ENCODE peak calls at places on chromosomes 4 and X, in seven cellular contexts. O, B, Y, M, C, N and G are unnamed samples.

GRCh38 chr4:162408309-162408708 is 244.5 kb upstream of the FSTL5 start:
- DNase-seq in O (no peak), B (no peak), Y (no peak), M (no peak), C (no peak), N (no peak), G (no peak)

GRCh38 chr4:6502147-6502546 is 29.7 kb upstream of the PPP2R2C start:
- DNase-seq in O (no peak), B (peak; percentile 10), Y (no peak), M (no peak), C (no peak), N (no peak), G (peak; percentile 19)

GRCh38 chr4:52751349-52751911 is at the start of gene ERVMER34-1:
- DNase-seq in O (peak; percentile 57), B (peak; percentile 95), Y (peak; percentile 23), M (no peak), C (peak; percentile 86), N (peak; percentile 90), G (peak; percentile 70)

GRCh38 chr4:72701987-72702819 is 133.2 kb upstream of the ADAMTS3 start:
- DNase-seq in O (peak; percentile 66), B (no peak), Y (peak; percentile 3), M (peak; percentile 49), C (peak; percentile 69), N (no peak), G (no peak)

GRCh38 chrX:68658530-68658929 is 11.1 kb downstream of the STARD8 start:
- DNase-seq in O (peak; percentile 40), B (no peak), Y (no peak), M (peak; percentile 43), C (peak; percentile 45), N (no peak), G (no peak)

GRCh38 chr4:23268072-23268771 is 575.5 kb downstream of the GBA3 start:
- DNase-seq in O (no peak), B (no peak), Y (no peak), M (no peak), C (no peak), N (no peak), G (no peak)

GRCh38 chrX:47637546-47638195 is 7.9 kb upstream of the CFP start:
- DNase-seq in O (no peak), B (peak; percentile 91), Y (no peak), M (no peak), C (peak; percentile 78), N (no peak), G (no peak)

GRCh38 chr4:118942465-118942864 is 53.8 kb downstream of the SYNPO2 start:
- DNase-seq in O (peak; percentile 64), B (no peak), Y (no peak), M (peak; percentile 13), C (no peak), N (no peak), G (no peak)

GRCh38 chr4:142285222-142285583 is 560.9 kb downstream of the INPP4B start:
- DNase-seq in O (no peak), B (no peak), Y (no peak), M (no peak), C (no peak), N (no peak), G (no peak)

GRCh38 chr4:173182403-173182802 is 13.8 kb downstream of the GALNT7 start:
- DNase-seq in O (peak; percentile 79), B (no peak), Y (no peak), M (peak; percentile 88), C (no peak), N (no peak), G (no peak)

GRCh38 chr4:66430856-66431255 is 760.6 kb upstream of the EPHA5 start:
- DNase-seq in O (peak; percentile 27), B (no peak), Y (peak; percentile 2), M (peak; percentile 17), C (peak; percentile 93), N (peak; percentile 0), G (peak; percentile 9)

GRCh38 chr4:152965614-152966013 is 29.5 kb downstream of the FHDC1 start:
- DNase-seq in O (no peak), B (no peak), Y (no peak), M (peak; percentile 23), C (no peak), N (no peak), G (no peak)

GRCh38 chrX:45714864-45715263 is 514.2 kb upstream of the DIPK2B start:
- DNase-seq in O (peak; percentile 79), B (no peak), Y (no peak), M (peak; percentile 71), C (no peak), N (peak; percentile 5), G (no peak)

GRCh38 chr4:142035556-142035955 is 399.2 kb downstream of the IL15 start:
- DNase-seq in O (no peak), B (no peak), Y (no peak), M (peak; percentile 49), C (no peak), N (no peak), G (no peak)

GRCh38 chrX:617401-617800 is 13.2 kb upstream of the SHOX start:
- DNase-seq in O (no peak), B (no peak), Y (no peak), M (no peak), C (no peak), N (no peak), G (peak; percentile 43)

GRCh38 chrX:135520553-135521404 is at the start of gene INTS6L:
- DNase-seq in O (peak; percentile 94), B (peak; percentile 88), Y (peak; percentile 72), M (peak; percentile 88), C (peak; percentile 97), N (peak; percentile 65), G (peak; percentile 56)

GRCh38 chr4:126458993-126459392 is 1144.2 kb downstream of the FAT4 start:
- DNase-seq in O (no peak), B (no peak), Y (no peak), M (peak; percentile 80), C (no peak), N (no peak), G (no peak)

GRCh38 chr4:182309877-182310276 is 66.7 kb downstream of the TENM3 start:
- DNase-seq in O (no peak), B (no peak), Y (no peak), M (no peak), C (no peak), N (no peak), G (no peak)
- H3K18ac ChIP-seq in O (no peak overlapping the region), B (no peak overlapping the region), Y (no peak overlapping the region), M (no peak overlapping the region), C (no peak overlapping the region), N (no peak overlapping the region), G (no peak overlapping the region)

GRCh38 chr4:75672461-75673026 is 667 bp downstream of the G3BP2 start:
- DNase-seq in O (peak; percentile 69), B (peak; percentile 58), Y (peak; percentile 29), M (peak; percentile 41), C (peak; percentile 78), N (peak; percentile 67), G (no peak)

GRCh38 chr4:75671802-75672421 is 1.3 kb downstream of the G3BP2 start:
- DNase-seq in O (peak; percentile 17), B (no peak), Y (no peak), M (no peak), C (no peak), N (no peak), G (no peak)

GRCh38 chr4:75673959-75674328 is 733 bp upstream of the G3BP2 start:
- DNase-seq in O (no peak), B (no peak), Y (no peak), M (no peak), C (peak; percentile 76), N (peak; percentile 47), G (no peak)

GRCh38 chr4:75673027-75673958 is at the start of gene G3BP2:
- DNase-seq in O (peak; percentile 98), B (peak; percentile 99), Y (peak; percentile 97), M (peak; percentile 98), C (peak; percentile 99), N (peak; percentile 98), G (peak; percentile 93)

DNA sequence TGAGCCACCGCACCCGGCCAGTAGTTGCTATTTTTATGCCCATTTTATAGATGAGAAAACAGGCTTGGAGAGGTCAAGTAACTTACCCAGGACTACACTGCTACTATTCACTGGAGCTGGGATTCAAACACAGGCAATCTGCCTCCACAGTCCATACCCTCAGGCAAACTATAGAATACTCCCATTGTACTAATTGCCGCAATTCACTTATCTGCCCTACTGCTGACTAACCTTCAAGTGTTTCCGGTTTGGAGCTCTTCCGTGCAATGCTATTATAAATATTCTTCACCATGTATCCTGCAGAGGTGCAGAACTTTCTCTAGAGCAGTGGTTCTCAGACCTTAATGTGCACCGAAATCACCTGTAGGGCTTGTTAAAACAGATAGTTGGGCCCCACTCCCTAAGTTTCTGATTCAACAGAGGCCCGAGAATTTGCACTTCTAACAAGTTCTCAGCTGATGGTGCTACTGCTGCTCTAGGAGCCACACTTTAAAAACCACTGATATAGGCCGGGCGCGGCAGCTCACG is 1.9 kb upstream of the G3BP2 start:
- DNase-seq in O (peak; percentile 54), B (no peak), Y (no peak), M (no peak), C (no peak), N (peak; percentile 15), G (no peak)
- H4K8ac ChIP-seq in O (no peak overlapping the region), B (no peak overlapping the region), Y (no peak overlapping the region), M (no peak overlapping the region), C (no peak overlapping the region), N (no peak overlapping the region), G (no peak overlapping the region)

GRCh38 chrX:111756486-111756885 is 75.5 kb downstream of the ALG13 start:
- DNase-seq in O (no peak), B (no peak), Y (no peak), M (no peak), C (no peak), N (no peak), G (no peak)
- H3K18ac ChIP-seq in O (no peak overlapping the region), B (no peak overlapping the region), Y (no peak overlapping the region), M (no peak overlapping the region), C (no peak overlapping the region), N (no peak overlapping the region), G (no peak overlapping the region)

GRCh38 chrX:25068340-25068739 is 52.6 kb upstream of the ARX start:
- DNase-seq in O (no peak), B (no peak), Y (no peak), M (no peak), C (no peak), N (no peak), G (no peak)

GRCh38 chrX:25069209-25069608 is 53.4 kb upstream of the ARX start:
- DNase-seq in O (no peak), B (no peak), Y (no peak), M (no peak), C (no peak), N (no peak), G (no peak)

GRCh38 chrX:25067271-25068172 is 51.8 kb upstream of the ARX start:
- DNase-seq in O (no peak), B (no peak), Y (no peak), M (no peak), C (no peak), N (no peak), G (no peak)

GRCh38 chrX:25070038-25070437 is 54.3 kb upstream of the ARX start:
- DNase-seq in O (no peak), B (no peak), Y (no peak), M (no peak), C (no peak), N (no peak), G (no peak)

GRCh38 chrX:25072247-25072646 is 56.5 kb upstream of the ARX start:
- DNase-seq in O (no peak), B (no peak), Y (no peak), M (no peak), C (no peak), N (no peak), G (no peak)
- H4K8ac ChIP-seq in O (no peak overlapping the region), B (no peak overlapping the region), Y (no peak overlapping the region), M (no peak overlapping the region), C (no peak overlapping the region), N (no peak overlapping the region), G (no peak overlapping the region)